ENCODE peak calls at places on chromosomes 6 and 20, in five cellular contexts. L is stimulated activated CD8-positive, alpha-beta memory T cell treated with anti-CD3 and anti-CD28 coated beads, Interleukin-12 subunit alpha, Interleukin-12 subunit beta, amount 100 ng/mL, for 4 hours; P is HCT116; R is H4; T is keratinocyte. U is an unnamed sample.

GRCh38 chr6:79946242-79946641 is 1.1 kb downstream of the ELOVL4 start:
- DNase-seq in L (no peak), P (no peak), R (peak), T (no peak), U (no peak)

GRCh38 chr20:38452880-38453624 is 17.9 kb upstream of the SNHG17 start:
- DNase-seq in L (no peak), P (no peak), R (no peak), T (no peak), U (no peak)

GRCh38 chr6:69780585-69781178 is 16.1 kb downstream of the LMBRD1 start:
- DNase-seq in L (no peak), P (no peak), R (no peak), T (no peak), U (no peak)

GRCh38 chr6:11324453-11325023 is 92.1 kb upstream of the NEDD9 start:
- DNase-seq in L (no peak), P (no peak), R (no peak), T (no peak), U (no peak)

GRCh38 chr6:167546611-167547327 is 221.9 kb downstream of the TTLL2 start:
- DNase-seq in L (no peak), P (no peak), R (no peak), T (no peak), U (no peak)

GRCh38 chr6:98827295-98828159 is 6.8 kb upstream of the POU3F2 start:
- DNase-seq in L (no peak), P (no peak), R (no peak), T (no peak), U (no peak)

GRCh38 chr6:97438011-97438671 is 155.1 kb upstream of the MMS22L start:
- DNase-seq in L (no peak), P (no peak), R (no peak), T (no peak), U (no peak)

GRCh38 chr20:63691711-63692435 is 4.6 kb upstream of the TNFRSF6B start:
- DNase-seq in L (no peak), P (no peak), R (no peak), T (no peak), U (no peak)

GRCh38 chr6:3808759-3809514 is 40.2 kb upstream of the FAM50B start:
- DNase-seq in L (no peak), P (peak), R (peak), T (no peak), U (no peak)

GRCh38 chr20:63560856-63561609 is 7.1 kb downstream of the FNDC11 start:
- DNase-seq in L (no peak), P (no peak), R (no peak), T (no peak), U (no peak)

U was measured in LNCaP clone FGC.